ENCODE peak calls at places on chromosomes 7 and 10, in seven cellular contexts. One of them, this sample, is unnamed.

GRCh38 chr7:130853503-130854279 is 119.7 kb upstream of the KLF14 start:
- DNase-seq in stimulated activated naive CD4-positive, alpha-beta T cell: no peak
- DNase-seq in T-helper 22 cell: no peak
- DNase-seq in GM13976: no peak
- DNase-seq in anterior cingulate cortex: no peak
- DNase-seq in stimulated activated CD4-positive, alpha-beta T cell treated with anti-CD3 and anti-CD28 coated beads, Interleukin-15, amount 100 ng/mL, for 1 hour: no peak
- DNase-seq in stomach: no peak
- DNase-seq in this sample: no peak

GRCh38 chr10:123523833-123524232 is 142.3 kb upstream of the GPR26 start:
- DNase-seq in anterior cingulate cortex: no peak
- DNase-seq in GM13976: no peak
- DNase-seq in stimulated activated CD4-positive, alpha-beta T cell treated with anti-CD3 and anti-CD28 coated beads, Interleukin-15, amount 100 ng/mL, for 1 hour: no peak
- DNase-seq in stomach: no peak
- DNase-seq in stimulated activated naive CD4-positive, alpha-beta T cell: no peak
- DNase-seq in T-helper 22 cell: no peak
- DNase-seq in this sample: no peak

GRCh38 chr7:34198089-34198686 is 292.8 kb downstream of the BMPER start:
- DNase-seq in stimulated activated naive CD4-positive, alpha-beta T cell: no peak
- DNase-seq in GM13976: no peak
- DNase-seq in T-helper 22 cell: no peak
- DNase-seq in stomach: no peak
- DNase-seq in anterior cingulate cortex: no peak
- DNase-seq in stimulated activated CD4-positive, alpha-beta T cell treated with anti-CD3 and anti-CD28 coated beads, Interleukin-15, amount 100 ng/mL, for 1 hour: no peak
- DNase-seq in this sample: no peak

GRCh38 chr10:2925631-2926030 is 141.7 kb upstream of the PFKP start:
- DNase-seq in stimulated activated CD4-positive, alpha-beta T cell treated with anti-CD3 and anti-CD28 coated beads, Interleukin-15, amount 100 ng/mL, for 1 hour: no peak
- DNase-seq in stomach: peak; percentile 46
- DNase-seq in anterior cingulate cortex: no peak
- DNase-seq in T-helper 22 cell: no peak
- DNase-seq in stimulated activated naive CD4-positive, alpha-beta T cell: no peak
- DNase-seq in GM13976: no peak
- DNase-seq in this sample: no peak

GRCh38 chr10:128018236-128018635 is 108.0 kb downstream of the MKI67 start:
- DNase-seq in GM13976: no peak
- DNase-seq in anterior cingulate cortex: no peak
- DNase-seq in stimulated activated naive CD4-positive, alpha-beta T cell: no peak
- DNase-seq in stomach: no peak
- DNase-seq in stimulated activated CD4-positive, alpha-beta T cell treated with anti-CD3 and anti-CD28 coated beads, Interleukin-15, amount 100 ng/mL, for 1 hour: no peak
- DNase-seq in T-helper 22 cell: no peak
- DNase-seq in this sample: no peak

GRCh38 chr10:380313-380955 is 245.2 kb downstream of the ZMYND11 start:
- DNase-seq in stimulated activated CD4-positive, alpha-beta T cell treated with anti-CD3 and anti-CD28 coated beads, Interleukin-15, amount 100 ng/mL, for 1 hour: no peak
- DNase-seq in stimulated activated naive CD4-positive, alpha-beta T cell: no peak
- DNase-seq in T-helper 22 cell: no peak
- DNase-seq in anterior cingulate cortex: no peak
- DNase-seq in GM13976: no peak
- DNase-seq in stomach: peak; percentile 5
- DNase-seq in this sample: no peak

GRCh38 chr7:1847260-1848001 is 177.4 kb downstream of the ELFN1 start:
- DNase-seq in GM13976: no peak
- DNase-seq in anterior cingulate cortex: no peak
- DNase-seq in stimulated activated CD4-positive, alpha-beta T cell treated with anti-CD3 and anti-CD28 coated beads, Interleukin-15, amount 100 ng/mL, for 1 hour: no peak
- DNase-seq in stimulated activated naive CD4-positive, alpha-beta T cell: no peak
- DNase-seq in T-helper 22 cell: no peak
- DNase-seq in stomach: no peak
- DNase-seq in this sample: no peak

GRCh38 chr7:74222851-74223710 is 13.3 kb downstream of the LAT2 start:
- DNase-seq in stomach: no peak
- DNase-seq in anterior cingulate cortex: no peak
- DNase-seq in T-helper 22 cell: no peak
- DNase-seq in stimulated activated naive CD4-positive, alpha-beta T cell: no peak
- DNase-seq in GM13976: no peak
- DNase-seq in stimulated activated CD4-positive, alpha-beta T cell treated with anti-CD3 and anti-CD28 coated beads, Interleukin-15, amount 100 ng/mL, for 1 hour: no peak
- DNase-seq in this sample: no peak

GRCh38 chr7:151754688-151755130 is 122.2 kb downstream of the PRKAG2 start:
- DNase-seq in GM13976: no peak
- DNase-seq in stomach: no peak
- DNase-seq in T-helper 22 cell: no peak
- DNase-seq in stimulated activated naive CD4-positive, alpha-beta T cell: no peak
- DNase-seq in stimulated activated CD4-positive, alpha-beta T cell treated with anti-CD3 and anti-CD28 coated beads, Interleukin-15, amount 100 ng/mL, for 1 hour: no peak
- DNase-seq in anterior cingulate cortex: no peak
- DNase-seq in this sample: no peak

GRCh38 chr10:131644287-131644686 is 256.5 kb upstream of the PPP2R2D start:
- DNase-seq in stimulated activated naive CD4-positive, alpha-beta T cell: no peak
- DNase-seq in stomach: no peak
- DNase-seq in T-helper 22 cell: no peak
- DNase-seq in GM13976: no peak
- DNase-seq in anterior cingulate cortex: no peak
- DNase-seq in stimulated activated CD4-positive, alpha-beta T cell treated with anti-CD3 and anti-CD28 coated beads, Interleukin-15, amount 100 ng/mL, for 1 hour: no peak
- DNase-seq in this sample: no peak

GRCh38 chr10:48502791-48503190 is 102.1 kb downstream of the ARHGAP22 start:
- DNase-seq in T-helper 22 cell: no peak
- DNase-seq in stomach: peak; percentile 21
- DNase-seq in stimulated activated CD4-positive, alpha-beta T cell treated with anti-CD3 and anti-CD28 coated beads, Interleukin-15, amount 100 ng/mL, for 1 hour: no peak
- DNase-seq in stimulated activated naive CD4-positive, alpha-beta T cell: no peak
- DNase-seq in anterior cingulate cortex: no peak
- DNase-seq in GM13976: no peak
- DNase-seq in this sample: no peak

This sample was measured in GM20000.